ENCODE peak calls at places on chromosomes 11 and 22, in four cellular contexts. F is sigmoid colon; K is heart right ventricle; N is CD8-positive, alpha-beta memory T cell. Q is an unnamed sample.

GRCh38 chr11:109424893-109425292 is 2.9 kb downstream of the C11orf87 start:
- DNase-seq in F (no peak), K (no peak), N (no peak), Q (no peak)

GRCh38 chr22:32555546-32555945 is 80.9 kb downstream of the FBXO7 start:
- DNase-seq in F (no peak), K (no peak), N (no peak), Q (no peak)

GRCh38 chr11:19646921-19647320 is 65.7 kb upstream of the NAV2 start:
- DNase-seq in F (no peak), K (no peak), N (no peak), Q (peak; percentile 80)

GRCh38 chr11:3160252-3161031 is 4.7 kb downstream of the OSBPL5 start:
- DNase-seq in F (peak; percentile 96), K (peak; percentile 91), N (no peak), Q (peak; percentile 79)

GRCh38 chr11:20364412-20364792 is 888 bp downstream of the HTATIP2 start:
- DNase-seq in F (no peak), K (no peak), N (no peak), Q (no peak)

GRCh38 chr11:63985812-63986155 is 454 bp upstream of the OTUB1 start:
- DNase-seq in F (no peak), K (no peak), N (peak; percentile 76), Q (no peak)

GRCh38 chr11:128388182-128388815 is 199.1 kb downstream of the ETS1 start:
- DNase-seq in F (no peak), K (no peak), N (no peak), Q (no peak)

GRCh38 chr11:11608783-11609232 is 13.0 kb downstream of the GALNT18 start:
- DNase-seq in F (no peak), K (no peak), N (no peak), Q (no peak)

GRCh38 chr11:892106-892505 is 18.5 kb downstream of the CHID1 start:
- DNase-seq in F (no peak), K (no peak), N (no peak), Q (no peak)

GRCh38 chr22:17140826-17141771 is 18.0 kb downstream of the HDHD5 start:
- DNase-seq in F (peak; percentile 18), K (no peak), N (no peak), Q (no peak)

GRCh38 chr11:123235117-123235686 is 40.2 kb upstream of the CLMP start:
- DNase-seq in F (peak; percentile 86), K (peak; percentile 21), N (peak; percentile 21), Q (no peak)

GRCh38 chr22:19177164-19178064 is 1.1 kb downstream of the SLC25A1 start:
- DNase-seq in F (peak; percentile 65), K (no peak), N (no peak), Q (no peak)

GRCh38 chr11:1854132-1854948 is 1.5 kb downstream of the LSP1 start:
- DNase-seq in F (no peak), K (no peak), N (no peak), Q (no peak)

GRCh38 chr22:50305658-50306566 is 1.5 kb downstream of the PLXNB2 start:
- DNase-seq in F (peak; percentile 93), K (peak; percentile 88), N (no peak), Q (peak; percentile 90)

GRCh38 chr11:77250881-77251640 is 50.4 kb downstream of the GDPD4 start:
- DNase-seq in F (no peak), K (no peak), N (no peak), Q (no peak)

DNA sequence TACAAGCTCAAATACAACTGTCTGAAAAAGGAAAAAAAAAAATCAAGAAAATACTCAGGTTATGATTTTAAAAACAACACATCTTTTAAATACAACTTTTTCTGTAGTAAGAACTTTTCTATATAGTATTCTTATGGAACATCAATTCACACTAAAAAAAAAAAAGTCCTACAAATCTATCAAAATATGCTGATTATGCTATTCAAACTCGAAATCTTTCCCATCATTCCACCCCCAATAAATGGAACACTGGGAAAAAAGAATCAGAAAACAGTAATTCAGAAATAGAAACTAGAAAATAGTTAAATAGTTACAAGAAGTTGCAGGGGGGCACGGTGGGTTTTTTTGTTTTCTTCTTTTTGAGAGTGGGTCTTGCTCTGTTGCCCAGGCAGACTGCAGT is 77.4 kb downstream of the PICALM start:
- DNase-seq in F (no peak), K (no peak), N (no peak), Q (no peak)
- H3K4me3 ChIP-seq in F (no peak overlapping the region), K (no peak overlapping the region), N (no peak overlapping the region), Q (no peak overlapping the region)

GRCh38 chr22:35663371-35663770 is 15.1 kb downstream of the APOL6 start:
- DNase-seq in F (no peak), K (no peak), N (no peak), Q (no peak)

GRCh38 chr22:35661377-35661937 is 13.2 kb downstream of the APOL6 start:
- DNase-seq in F (no peak), K (no peak), N (no peak), Q (peak; percentile 46)

DNA sequence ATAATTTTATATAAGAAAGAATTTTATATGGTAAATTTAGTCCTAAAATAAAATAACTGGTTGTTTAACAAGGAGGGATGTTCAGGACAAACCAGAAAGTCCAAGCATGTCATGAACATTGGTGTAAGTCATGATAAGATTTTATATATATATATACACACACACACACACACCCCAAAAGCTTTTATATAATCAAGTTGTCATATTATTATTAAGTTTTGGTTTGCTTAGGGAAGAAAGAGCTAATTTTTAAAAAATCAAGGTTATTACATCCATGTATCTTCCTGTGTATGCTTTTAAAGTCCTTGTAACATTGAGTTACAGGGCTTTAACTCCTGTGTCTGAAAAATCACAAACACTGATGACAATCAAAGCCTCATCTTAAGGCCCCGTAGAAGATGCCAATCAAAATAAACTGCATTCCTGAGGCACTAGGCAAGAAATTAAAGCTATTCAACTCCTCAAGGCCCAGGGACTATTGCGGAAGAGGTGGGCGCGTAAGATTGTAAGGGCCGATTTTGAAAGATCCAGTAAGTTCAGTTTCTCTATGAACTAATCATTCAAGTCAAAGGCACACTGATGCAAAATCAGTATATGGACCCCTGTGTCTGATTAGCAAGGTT is 16.8 kb downstream of the APOL6 start:
- DNase-seq in F (no peak), K (no peak), N (no peak), Q (no peak)
- H3K9me3 ChIP-seq in F (no peaks in the 10 kb centered on the region), K (peaks cover 10% of the 10 kb centered on the region), N (no peaks in the 10 kb centered on the region), Q (peaks cover 7% of the 10 kb centered on the region)

GRCh38 chr11:120212259-120212888 is 1.5 kb downstream of the OAF start:
- DNase-seq in F (no peak), K (no peak), N (no peak), Q (no peak)
- H3K4me3 ChIP-seq in F (peak overlapping the region; percentile 67), K (peak overlapping the region; percentile 71), N (no peak overlapping the region), Q (peak overlapping the region; percentile 74)

DNA sequence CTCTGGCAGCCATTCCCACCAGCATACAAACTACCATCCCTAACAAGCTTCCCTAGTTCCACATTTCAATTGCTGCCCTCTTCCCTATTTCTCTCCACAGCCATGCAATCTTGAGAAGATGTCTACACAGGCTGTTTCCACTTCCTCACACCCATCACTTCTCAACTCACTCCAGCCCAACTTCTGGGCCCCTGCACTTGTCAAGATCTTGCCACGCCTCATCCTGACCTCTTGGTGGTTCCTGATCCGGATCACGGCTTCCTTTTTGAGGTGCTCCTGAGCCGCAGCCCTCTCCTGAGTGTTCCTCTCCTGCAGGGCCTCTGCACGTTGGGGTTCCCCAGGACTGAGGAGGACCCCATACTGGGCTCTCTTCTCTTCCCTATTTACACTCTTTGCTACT is 22.6 kb downstream of the RPL27A start:
- DNase-seq in F (no peak), K (no peak), N (no peak), Q (no peak)
- H3K9me3 ChIP-seq in F (no peaks in the 10 kb centered on the region), K (no peaks in the 10 kb centered on the region), N (no peaks in the 10 kb centered on the region), Q (no peaks in the 10 kb centered on the region)

GRCh38 chr11:113181094-113181493 is 133.3 kb upstream of the TTC12 start:
- DNase-seq in F (no peak), K (no peak), N (no peak), Q (no peak)
- H3K4me3 ChIP-seq in F (no peak overlapping the region), K (no peak overlapping the region), N (no peak overlapping the region), Q (no peak overlapping the region)

DNA sequence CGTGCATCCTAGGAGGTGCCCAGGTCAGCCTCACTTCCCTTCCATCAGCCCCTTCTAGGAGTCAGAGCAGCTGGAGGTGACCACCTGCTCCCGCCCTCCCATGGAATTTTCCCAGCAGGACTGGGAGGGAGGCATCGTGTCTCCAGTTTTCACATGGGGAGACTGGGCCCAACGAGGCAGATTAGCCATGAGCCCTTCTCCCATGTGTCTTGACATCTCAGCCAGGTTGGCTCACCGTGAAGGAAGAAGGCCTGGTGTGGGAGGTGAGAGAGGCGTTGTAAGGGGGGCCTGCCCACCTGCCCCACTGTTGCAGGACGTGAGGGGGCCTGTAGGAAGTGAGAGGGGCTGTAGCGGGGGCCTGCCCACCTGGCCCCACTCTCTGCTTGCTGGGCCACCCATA is 1521.4 kb downstream of the BRD1 start:
- DNase-seq in F (no peak), K (no peak), N (no peak), Q (no peak)
- H3K9me3 ChIP-seq in F (no peaks in the 10 kb centered on the region), K (peaks cover 7% of the 10 kb centered on the region), N (no peaks in the 10 kb centered on the region), Q (peaks cover 88% of the 10 kb centered on the region)

GRCh38 chr11:34633990-34634725 is 13.3 kb downstream of the EHF start:
- DNase-seq in F (no peak), K (no peak), N (no peak), Q (no peak)
- H3K4me3 ChIP-seq in F (no peak overlapping the region), K (no peak overlapping the region), N (no peak overlapping the region), Q (no peak overlapping the region)

GRCh38 chr22:47396515-47396914 is 634.1 kb downstream of the TBC1D22A start:
- DNase-seq in F (no peak), K (no peak), N (no peak), Q (no peak)
- H3K9me3 ChIP-seq in F (no peaks in the 10 kb centered on the region), K (no peaks in the 10 kb centered on the region), N (no peaks in the 10 kb centered on the region), Q (peaks cover 32% of the 10 kb centered on the region)